ENCODE peak calls at places on chromosomes 7 and 10, in six cellular contexts. I is cerebellar nuclear complex; B is stimulated activated CD4-positive, alpha-beta T cell treated with anti-CD3 and anti-CD28 coated beads, Interleukin-1b, Interleukin-23, amount 100 ng/mL, for 24 hours; J is left cardiac atrium; S is NCI-H345; T is H54. R is an unnamed sample.

GRCh38 chr10:63719174-63719856 is 198.1 kb downstream of the REEP3 start:
- DNase-seq in I (no peak), T (no peak), B (no peak), S (no peak), J (no peak), R (no peak)

GRCh38 chr10:93992400-93993030 is 1.2 kb upstream of the PLCE1 start:
- DNase-seq in B (no peak), S (no peak), T (no peak), I (no peak), J (no peak), R (no peak)

GRCh38 chr7:138243430-138243829 is 167.2 kb downstream of the AKR1D1 start:
- DNase-seq in I (no peak), J (no peak), T (no peak), B (no peak), S (peak; percentile 91), R (no peak)

GRCh38 chr7:47600199-47601118 is 18.5 kb upstream of the TNS3 start:
- DNase-seq in J (no peak), T (peak; percentile 82), B (no peak), I (no peak), S (no peak), R (no peak)

GRCh38 chr7:80918909-80919721 is at the start of gene SEMA3C:
- DNase-seq in I (no peak), B (no peak), T (peak; percentile 72), S (peak; percentile 83), J (peak; percentile 91), R (peak; percentile 96)

GRCh38 chr7:103445228-103446020 is 583 bp downstream of the SLC26A5 start:
- DNase-seq in J (no peak), T (no peak), B (no peak), S (no peak), I (no peak), R (no peak)

GRCh38 chr10:88027570-88027969 is 164.1 kb downstream of the PTEN start:
- DNase-seq in T (no peak), B (no peak), I (no peak), S (no peak), J (no peak), R (no peak)

GRCh38 chr7:33529070-33529469 is 376.3 kb upstream of the BMPER start:
- DNase-seq in T (no peak), I (no peak), B (no peak), S (no peak), J (no peak), R (no peak)

GRCh38 chr7:77917500-77918262 is 119.1 kb downstream of the PHTF2 start:
- DNase-seq in I (no peak), B (no peak), T (no peak), J (no peak), S (peak; percentile 30), R (no peak)

GRCh38 chr10:21330628-21331020 is 194.9 kb downstream of the SKIDA1 start:
- DNase-seq in S (no peak), B (no peak), T (no peak), J (no peak), I (no peak), R (no peak)

GRCh38 chr10:85642421-85643170 is 724.0 kb downstream of the GRID1 start:
- DNase-seq in J (no peak), S (peak; percentile 8), B (no peak), T (peak; percentile 54), I (no peak), R (no peak)

GRCh38 chr10:85784792-85785191 is 581.8 kb downstream of the GRID1 start:
- DNase-seq in T (no peak), B (no peak), I (no peak), S (peak; percentile 62), J (no peak), R (no peak)

GRCh38 chr10:52568309-52568708 is 204.3 kb downstream of the MBL2 start:
- DNase-seq in I (no peak), J (no peak), T (no peak), S (no peak), B (no peak), R (no peak)

GRCh38 chr7:138755331-138755747 is 42.5 kb upstream of the TMEM213 start:
- DNase-seq in S (peak; percentile 9), B (no peak), J (no peak), I (no peak), T (no peak), R (no peak)

GRCh38 chr10:119653209-119653608 is 2.0 kb downstream of the BAG3 start:
- DNase-seq in S (no peak), B (no peak), T (no peak), I (no peak), J (no peak), R (no peak)

GRCh38 chr7:112484671-112485097 is 3.9 kb downstream of the LSMEM1 start:
- DNase-seq in B (no peak), T (peak; percentile 32), S (no peak), I (no peak), J (peak; percentile 51), R (peak; percentile 80)

GRCh38 chr10:124909563-124909962 is 32.4 kb upstream of the ZRANB1 start:
- DNase-seq in J (no peak), I (no peak), B (no peak), S (no peak), T (no peak), R (no peak)

GRCh38 chr10:14654821-14655382 is 119.8 kb downstream of the FAM107B start:
- DNase-seq in J (no peak), T (no peak), S (no peak), B (no peak), I (no peak), R (no peak)

GRCh38 chr7:20385121-20385520 is 54.4 kb downstream of the ITGB8 start:
- DNase-seq in J (no peak), I (no peak), B (no peak), S (no peak), T (peak; percentile 13), R (no peak)

GRCh38 chr10:86291616-86292340 is 74.8 kb downstream of the GRID1 start:
- DNase-seq in B (no peak), J (no peak), S (no peak), T (no peak), I (no peak), R (no peak)

GRCh38 chr7:94975316-94975715 is 67.9 kb downstream of the PPP1R9A start:
- DNase-seq in J (no peak), S (no peak), B (no peak), T (peak; percentile 6), I (no peak), R (no peak)

GRCh38 chr7:98797150-98797549 is 72.7 kb downstream of the TMEM130 start:
- DNase-seq in J (no peak), T (no peak), B (no peak), I (no peak), S (no peak), R (peak; percentile 49)

GRCh38 chr7:1856161-1856965 is 186.3 kb downstream of the ELFN1 start:
- DNase-seq in S (no peak), I (no peak), T (no peak), J (peak; percentile 17), B (no peak), R (peak; percentile 30)

GRCh38 chr10:89210794-89211425 is 3.8 kb upstream of the CH25H start:
- DNase-seq in S (no peak), J (no peak), B (no peak), I (no peak), T (no peak), R (no peak)

GRCh38 chr7:15603124-15603523 is 41.3 kb upstream of the AGMO start:
- DNase-seq in J (no peak), S (no peak), T (no peak), I (no peak), B (no peak), R (no peak)

GRCh38 chr10:18576586-18576985 is 74.8 kb downstream of the NSUN6 start:
- DNase-seq in J (no peak), B (no peak), S (no peak), T (no peak), I (no peak), R (no peak)

GRCh38 chr10:47364366-47364765 is 16.2 kb downstream of the RBP3 start:
- DNase-seq in B (no peak), I (no peak), T (no peak), S (peak; percentile 63), J (no peak), R (peak; percentile 11)

GRCh38 chr10:104935656-104936055 is 294.6 kb downstream of the SORCS3 start:
- DNase-seq in S (no peak), J (no peak), T (no peak), I (no peak), B (no peak), R (no peak)

GRCh38 chr10:29113251-29113945 is 175.5 kb upstream of the LYZL1 start:
- DNase-seq in J (no peak), T (no peak), S (peak; percentile 58), I (no peak), B (no peak), R (no peak)

GRCh38 chr10:71206911-71207310 is 5.5 kb upstream of the UNC5B start:
- DNase-seq in T (no peak), B (no peak), I (no peak), S (no peak), J (no peak), R (no peak)

GRCh38 chr10:45470098-45471012 is 96.3 kb downstream of the ALOX5 start:
- DNase-seq in J (no peak), I (no peak), S (no peak), B (no peak), T (no peak), R (no peak)

GRCh38 chr7:115749924-115750323 is 280.6 kb downstream of the TFEC start:
- DNase-seq in J (no peak), S (peak; percentile 13), B (no peak), I (no peak), T (no peak), R (no peak)

GRCh38 chr7:148264933-148265557 is 325.5 kb upstream of the C7orf33 start:
- DNase-seq in I (no peak), T (peak; percentile 12), S (peak; percentile 63), J (no peak), B (no peak), R (no peak)

GRCh38 chr10:71234970-71235681 is 22.8 kb downstream of the UNC5B start:
- DNase-seq in J (peak; percentile 86), S (no peak), T (no peak), I (no peak), B (no peak), R (peak; percentile 88)

R was measured in aorta.